ENCODE peak calls at places on chromosomes 6 and 20, in nine cellular contexts. One of them, this sample, is unnamed.
A peak's percentile ranks its signal among the peaks of the same experiment; 100 is the strongest.

GRCh38 chr6:158487495-158487894 is 72.4 kb upstream of the TMEM181 start:
- DNase-seq in GM23248: peak; percentile 68
- DNase-seq in neural progenitor cell: no peak
- DNase-seq in GM12878: no peak
- DNase-seq in hepatocyte: no peak
- DNase-seq in GM23338: no peak
- DNase-seq in HCT116: no peak
- DNase-seq in fibroblast of lung: peak; percentile 66
- DNase-seq in mammary epithelial cell: no peak
- DNase-seq in this sample: no peak

GRCh38 chr6:157244780-157245179 is 78.5 kb downstream of the TMEM242 start:
- DNase-seq in GM23248: no peak
- DNase-seq in neural progenitor cell: no peak
- DNase-seq in GM12878: no peak
- DNase-seq in hepatocyte: no peak
- DNase-seq in GM23338: no peak
- DNase-seq in HCT116: no peak
- DNase-seq in fibroblast of lung: no peak
- DNase-seq in mammary epithelial cell: no peak
- DNase-seq in this sample: no peak

GRCh38 chr20:35232575-35232974 is 6.1 kb downstream of the MMP24 start:
- DNase-seq in GM23248: peak; percentile 72
- DNase-seq in neural progenitor cell: no peak
- DNase-seq in GM12878: no peak
- DNase-seq in hepatocyte: no peak
- DNase-seq in GM23338: no peak
- DNase-seq in HCT116: no peak
- DNase-seq in fibroblast of lung: peak; percentile 92
- DNase-seq in mammary epithelial cell: no peak
- DNase-seq in this sample: no peak

GRCh38 chr20:58853976-58854637 is 1.6 kb downstream of the GNAS start:
- DNase-seq in GM23248: no peak
- DNase-seq in neural progenitor cell: peak; percentile 41
- DNase-seq in GM12878: no peak
- DNase-seq in hepatocyte: no peak
- DNase-seq in GM23338: no peak
- DNase-seq in HCT116: no peak
- DNase-seq in fibroblast of lung: no peak
- DNase-seq in mammary epithelial cell: no peak
- DNase-seq in this sample: no peak

GRCh38 chr6:108157234-108157971 is 8.4 kb upstream of the NR2E1 start:
- DNase-seq in GM23248: no peak
- DNase-seq in neural progenitor cell: peak; percentile 99
- DNase-seq in GM12878: no peak
- DNase-seq in hepatocyte: no peak
- DNase-seq in GM23338: peak; percentile 70
- DNase-seq in HCT116: no peak
- DNase-seq in fibroblast of lung: no peak
- DNase-seq in mammary epithelial cell: no peak
- DNase-seq in this sample: no peak

GRCh38 chr6:151239603-151240035 is at the start of gene AKAP12:
- DNase-seq in GM23248: peak; percentile 54
- DNase-seq in neural progenitor cell: peak; percentile 67
- DNase-seq in GM12878: no peak
- DNase-seq in hepatocyte: peak; percentile 33
- DNase-seq in GM23338: peak; percentile 76
- DNase-seq in HCT116: no peak
- DNase-seq in fibroblast of lung: peak; percentile 75
- DNase-seq in mammary epithelial cell: no peak
- DNase-seq in this sample: no peak

GRCh38 chr6:106339334-106340029 is 13.9 kb upstream of the ATG5 start:
- DNase-seq in GM23248: peak; percentile 91
- DNase-seq in neural progenitor cell: peak; percentile 82
- DNase-seq in GM12878: no peak
- DNase-seq in hepatocyte: peak; percentile 87
- DNase-seq in GM23338: peak; percentile 93
- DNase-seq in HCT116: peak; percentile 57
- DNase-seq in fibroblast of lung: peak; percentile 70
- DNase-seq in mammary epithelial cell: peak; percentile 86
- DNase-seq in this sample: peak; percentile 52

GRCh38 chr20:54037525-54037924 is 32.9 kb downstream of the BCAS1 start:
- DNase-seq in GM23248: no peak
- DNase-seq in neural progenitor cell: no peak
- DNase-seq in GM12878: no peak
- DNase-seq in hepatocyte: no peak
- DNase-seq in GM23338: no peak
- DNase-seq in HCT116: no peak
- DNase-seq in fibroblast of lung: no peak
- DNase-seq in mammary epithelial cell: no peak
- DNase-seq in this sample: no peak

GRCh38 chr6:37104935-37105781 is 64.8 kb upstream of the PIM1 start:
- DNase-seq in GM23248: no peak
- DNase-seq in neural progenitor cell: no peak
- DNase-seq in GM12878: no peak
- DNase-seq in hepatocyte: no peak
- DNase-seq in GM23338: peak; percentile 62
- DNase-seq in HCT116: no peak
- DNase-seq in fibroblast of lung: no peak
- DNase-seq in mammary epithelial cell: no peak
- DNase-seq in this sample: no peak

GRCh38 chr6:89368107-89368506 is 15.6 kb upstream of the UBE2J1 start:
- DNase-seq in GM23248: peak; percentile 71
- DNase-seq in neural progenitor cell: peak; percentile 81
- DNase-seq in GM12878: no peak
- DNase-seq in hepatocyte: peak; percentile 85
- DNase-seq in GM23338: peak; percentile 84
- DNase-seq in HCT116: no peak
- DNase-seq in fibroblast of lung: peak; percentile 30
- DNase-seq in mammary epithelial cell: peak; percentile 26
- DNase-seq in this sample: peak; percentile 68

GRCh38 chr6:157811476-157812173 is 11.4 kb upstream of the SNX9 start:
- DNase-seq in GM23248: peak; percentile 65
- DNase-seq in neural progenitor cell: no peak
- DNase-seq in GM12878: no peak
- DNase-seq in hepatocyte: no peak
- DNase-seq in GM23338: no peak
- DNase-seq in HCT116: no peak
- DNase-seq in fibroblast of lung: peak; percentile 43
- DNase-seq in mammary epithelial cell: no peak
- DNase-seq in this sample: no peak

GRCh38 chr20:52145587-52145986 is 46.0 kb downstream of the ZFP64 start:
- DNase-seq in GM23248: peak; percentile 2
- DNase-seq in neural progenitor cell: no peak
- DNase-seq in GM12878: no peak
- DNase-seq in hepatocyte: no peak
- DNase-seq in GM23338: no peak
- DNase-seq in HCT116: no peak
- DNase-seq in fibroblast of lung: no peak
- DNase-seq in mammary epithelial cell: peak; percentile 8
- DNase-seq in this sample: no peak

GRCh38 chr6:105733556-105734162 is 330.8 kb upstream of the PREP start:
- DNase-seq in GM23248: peak; percentile 70
- DNase-seq in neural progenitor cell: peak; percentile 59
- DNase-seq in GM12878: no peak
- DNase-seq in hepatocyte: peak; percentile 43
- DNase-seq in GM23338: peak; percentile 79
- DNase-seq in HCT116: peak; percentile 41
- DNase-seq in fibroblast of lung: peak; percentile 40
- DNase-seq in mammary epithelial cell: no peak
- DNase-seq in this sample: no peak

DNA sequence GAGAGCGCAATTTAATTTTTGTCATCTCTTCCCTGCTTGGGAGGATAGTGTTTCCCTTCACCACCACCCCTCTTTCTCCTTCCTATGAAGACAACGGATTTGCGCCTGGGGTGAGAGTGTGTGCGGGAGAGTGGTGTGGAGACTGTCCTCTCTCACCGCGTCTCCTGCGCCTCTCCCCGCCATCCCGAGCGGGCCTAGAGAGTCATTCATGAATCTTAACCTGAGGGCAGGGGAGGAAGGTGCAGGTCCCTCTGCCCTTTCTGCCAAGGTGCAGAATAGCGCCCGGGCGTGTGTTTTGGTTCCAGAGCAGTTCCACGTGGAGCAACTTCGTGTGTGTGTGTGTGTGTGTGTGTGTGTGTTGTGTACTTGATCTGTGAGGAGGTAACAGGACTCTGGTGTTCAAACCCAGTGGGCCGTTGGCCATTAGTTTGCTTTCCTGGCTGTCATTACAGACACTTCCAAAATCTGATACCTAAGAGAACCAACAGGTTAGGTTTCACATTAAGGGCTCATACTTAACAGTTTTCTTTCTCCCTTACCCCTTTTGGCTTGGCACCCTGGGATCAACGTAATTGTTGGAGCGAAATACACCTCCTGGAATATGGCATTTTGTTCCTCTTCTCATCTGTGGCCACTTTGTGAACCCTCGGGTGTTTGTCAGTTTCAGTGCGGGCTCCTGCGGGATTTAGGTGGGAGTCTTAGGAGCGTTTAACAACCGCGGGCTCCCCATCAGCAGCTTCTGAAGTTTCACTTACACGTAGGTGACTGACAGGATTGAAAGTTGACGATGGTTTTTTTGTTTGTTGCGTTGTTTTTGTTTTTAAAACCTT is 1.8 kb downstream of the EYA4 start:
- DNase-seq in GM23248: no peak
- DNase-seq in neural progenitor cell: peak; percentile 66
- DNase-seq in GM12878: no peak
- DNase-seq in hepatocyte: no peak
- DNase-seq in GM23338: peak; percentile 45
- DNase-seq in HCT116: no peak
- DNase-seq in fibroblast of lung: no peak
- DNase-seq in mammary epithelial cell: no peak
- DNase-seq in this sample: no peak
- TF ChIP-seq EZH2 in GM23248: no peak
- TF ChIP-seq EZH2 in neural progenitor cell: peak; percentile 54
- TF ChIP-seq EZH2 in GM12878: no peak
- TF ChIP-seq EZH2 in hepatocyte: no peak
- TF ChIP-seq EZH2 in GM23338: peak; percentile 77
- TF ChIP-seq EZH2 in HCT116: no peak
- TF ChIP-seq EZH2 in fibroblast of lung: peak; percentile 67
- TF ChIP-seq EZH2 in mammary epithelial cell: peak; percentile 78
- TF ChIP-seq EZH2 in this sample: no peak

GRCh38 chr20:57392512-57393271 is 1.5 kb downstream of the RBM38 start:
- DNase-seq in GM23248: no peak
- DNase-seq in neural progenitor cell: no peak
- DNase-seq in GM12878: no peak
- DNase-seq in hepatocyte: no peak
- DNase-seq in GM23338: no peak
- DNase-seq in HCT116: no peak
- DNase-seq in fibroblast of lung: no peak
- DNase-seq in mammary epithelial cell: no peak
- DNase-seq in this sample: peak; percentile 88
- H3K4me1 ChIP-seq in GM23248: peaks cover 11% of the 10 kb centered on the region
- H3K4me1 ChIP-seq in neural progenitor cell: peaks cover 33% of the 10 kb centered on the region
- H3K4me1 ChIP-seq in GM12878: peaks cover 52% of the 10 kb centered on the region
- H3K4me1 ChIP-seq in hepatocyte: peaks cover 18% of the 10 kb centered on the region
- H3K4me1 ChIP-seq in GM23338: peaks cover 2% of the 10 kb centered on the region
- H3K4me1 ChIP-seq in HCT116: peaks cover 24% of the 10 kb centered on the region
- H3K4me1 ChIP-seq in fibroblast of lung: peaks cover 3% of the 10 kb centered on the region
- H3K4me1 ChIP-seq in mammary epithelial cell: peaks cover 40% of the 10 kb centered on the region
- H3K4me1 ChIP-seq in this sample: peaks cover 49% of the 10 kb centered on the region

DNA sequence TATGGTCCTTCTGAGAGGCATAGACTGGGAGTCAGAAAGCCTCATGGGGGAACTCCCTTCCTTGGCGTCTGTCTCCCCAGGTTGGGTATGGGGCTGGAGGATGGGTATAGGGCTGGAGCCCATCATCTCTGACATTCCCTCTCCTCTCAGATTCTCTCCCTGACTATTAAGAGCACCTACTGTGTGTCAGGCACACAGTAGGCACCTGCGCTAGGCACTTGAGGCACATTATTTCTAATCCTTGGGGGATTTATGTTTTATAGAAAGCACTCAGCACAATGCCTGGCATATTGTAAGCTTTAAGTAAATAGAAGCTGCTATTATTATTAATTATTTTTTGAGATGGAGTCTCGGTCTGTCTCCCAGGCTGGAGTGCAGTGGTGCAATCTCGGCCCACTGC is 76.3 kb downstream of the CD40 start:
- DNase-seq in GM23248: no peak
- DNase-seq in neural progenitor cell: no peak
- DNase-seq in GM12878: no peak
- DNase-seq in hepatocyte: no peak
- DNase-seq in GM23338: no peak
- DNase-seq in HCT116: no peak
- DNase-seq in fibroblast of lung: no peak
- DNase-seq in mammary epithelial cell: no peak
- DNase-seq in this sample: no peak
- TF ChIP-seq EZH2 in GM23248: no peak
- TF ChIP-seq EZH2 in neural progenitor cell: no peak
- TF ChIP-seq EZH2 in GM12878: no peak
- TF ChIP-seq EZH2 in hepatocyte: no peak
- TF ChIP-seq EZH2 in GM23338: no peak
- TF ChIP-seq EZH2 in HCT116: no peak
- TF ChIP-seq EZH2 in fibroblast of lung: no peak
- TF ChIP-seq EZH2 in mammary epithelial cell: no peak
- TF ChIP-seq EZH2 in this sample: no peak

GRCh38 chr6:22926613-22927348 is 357.4 kb downstream of the HDGFL1 start:
- DNase-seq in GM23248: no peak
- DNase-seq in neural progenitor cell: no peak
- DNase-seq in GM12878: no peak
- DNase-seq in hepatocyte: peak; percentile 16
- DNase-seq in GM23338: peak; percentile 12
- DNase-seq in HCT116: no peak
- DNase-seq in fibroblast of lung: no peak
- DNase-seq in mammary epithelial cell: no peak
- DNase-seq in this sample: no peak

GRCh38 chr6:22925920-22926587 is 356.7 kb downstream of the HDGFL1 start:
- DNase-seq in GM23248: peak; percentile 22
- DNase-seq in neural progenitor cell: no peak
- DNase-seq in GM12878: no peak
- DNase-seq in hepatocyte: no peak
- DNase-seq in GM23338: no peak
- DNase-seq in HCT116: no peak
- DNase-seq in fibroblast of lung: no peak
- DNase-seq in mammary epithelial cell: no peak
- DNase-seq in this sample: no peak

GRCh38 chr6:22928775-22929174 is 359.4 kb downstream of the HDGFL1 start:
- DNase-seq in GM23248: no peak
- DNase-seq in neural progenitor cell: peak; percentile 15
- DNase-seq in GM12878: no peak
- DNase-seq in hepatocyte: no peak
- DNase-seq in GM23338: peak; percentile 2
- DNase-seq in HCT116: no peak
- DNase-seq in fibroblast of lung: no peak
- DNase-seq in mammary epithelial cell: no peak
- DNase-seq in this sample: no peak

GRCh38 chr6:22925304-22925835 is 356.0 kb downstream of the HDGFL1 start:
- DNase-seq in GM23248: no peak
- DNase-seq in neural progenitor cell: no peak
- DNase-seq in GM12878: no peak
- DNase-seq in hepatocyte: no peak
- DNase-seq in GM23338: no peak
- DNase-seq in HCT116: no peak
- DNase-seq in fibroblast of lung: no peak
- DNase-seq in mammary epithelial cell: no peak
- DNase-seq in this sample: no peak

DNA sequence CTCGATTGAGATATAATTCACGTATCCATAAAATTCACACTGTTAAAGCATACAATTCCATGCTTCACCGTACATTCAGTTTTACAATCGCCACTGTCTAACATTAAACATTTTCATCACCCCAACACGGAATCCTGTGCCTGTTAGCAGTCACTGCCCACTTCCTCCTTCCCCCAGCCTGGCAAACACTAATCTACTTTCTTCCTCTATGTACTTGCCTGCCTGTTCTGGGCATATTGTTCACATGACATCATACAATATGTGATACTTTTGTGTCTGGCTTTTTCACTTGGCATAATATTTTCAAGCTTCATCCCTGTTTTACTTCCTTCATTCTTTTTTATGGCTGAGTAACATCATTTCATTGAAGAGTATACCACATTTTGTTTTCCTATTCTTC is 359.9 kb downstream of the HDGFL1 start:
- DNase-seq in GM23248: peak; percentile 30
- DNase-seq in neural progenitor cell: no peak
- DNase-seq in GM12878: no peak
- DNase-seq in hepatocyte: no peak
- DNase-seq in GM23338: no peak
- DNase-seq in HCT116: no peak
- DNase-seq in fibroblast of lung: no peak
- DNase-seq in mammary epithelial cell: no peak
- DNase-seq in this sample: no peak
- H3K4me1 ChIP-seq in GM23248: peaks cover 19% of the 10 kb centered on the region
- H3K4me1 ChIP-seq in neural progenitor cell: peaks cover 3% of the 10 kb centered on the region
- H3K4me1 ChIP-seq in GM12878: no peaks in the 10 kb centered on the region
- H3K4me1 ChIP-seq in hepatocyte: peaks cover 7% of the 10 kb centered on the region
- H3K4me1 ChIP-seq in GM23338: peaks cover 15% of the 10 kb centered on the region
- H3K4me1 ChIP-seq in HCT116: no peaks in the 10 kb centered on the region
- H3K4me1 ChIP-seq in fibroblast of lung: no peaks in the 10 kb centered on the region
- H3K4me1 ChIP-seq in mammary epithelial cell: no peaks in the 10 kb centered on the region
- H3K4me1 ChIP-seq in this sample: peaks cover 10% of the 10 kb centered on the region

This sample was measured in DND-41.